ENCODE peak calls at places on chromosome 14, in five cellular contexts. V, E, P, R and F are unnamed samples.
A peak's percentile ranks its signal among the peaks of the same experiment; 100 is the strongest.

GRCh38 chr14:105275267-105275946 is 25.4 kb downstream of the BRF1 start:
- DNase-seq in V (no peak), P (no peak), E (no peak), R (no peak), F (no peak)

GRCh38 chr14:48967419-48967818 is 618.8 kb downstream of the RPS29 start:
- DNase-seq in R (no peak), E (no peak), P (no peak), V (no peak), F (no peak)

GRCh38 chr14:95061317-95062093 is 95.8 kb downstream of the DICER1 start:
- DNase-seq in E (no peak), R (no peak), V (no peak), P (no peak), F (no peak)

GRCh38 chr14:106506901-106507305 is 980.5 kb downstream of the TMEM121 start:
- DNase-seq in V (no peak), P (no peak), R (no peak), E (no peak), F (no peak)

GRCh38 chr14:67358914-67359313 is 690 bp downstream of the ATP6V1D start:
- DNase-seq in P (no peak), E (no peak), V (no peak), R (no peak), F (no peak)

GRCh38 chr14:29663281-29663801 is 264.3 kb downstream of the PRKD1 start:
- DNase-seq in P (no peak), V (no peak), E (no peak), R (no peak), F (no peak)

GRCh38 chr14:28058012-28058296 is 708.6 kb upstream of the FOXG1 start:
- DNase-seq in P (no peak), R (no peak), E (no peak), V (no peak), F (no peak)

GRCh38 chr14:30303350-30303749 is 255.6 kb upstream of the G2E3 start:
- DNase-seq in V (no peak), P (no peak), E (no peak), R (no peak), F (no peak)

GRCh38 chr14:75640876-75641275 is 19.8 kb downstream of the ERG28 start:
- DNase-seq in P (no peak), E (no peak), R (no peak), V (no peak), F (no peak)

GRCh38 chr14:72521045-72521444 is 372.9 kb downstream of the DPF3 start:
- DNase-seq in V (no peak), P (no peak), E (no peak), R (no peak), F (no peak)

GRCh38 chr14:92850492-92850891 is 56.4 kb downstream of the GOLGA5 start:
- DNase-seq in R (no peak), P (no peak), E (no peak), V (no peak), F (no peak)

GRCh38 chr14:95216013-95216412 is 58.7 kb upstream of the DICER1 start:
- DNase-seq in P (no peak), V (no peak), R (no peak), E (no peak), F (no peak)

GRCh38 chr14:22420598-22421186 is 168.3 kb downstream of the DAD1 start:
- DNase-seq in E (no peak), P (no peak), R (no peak), V (no peak), F (no peak)

GRCh38 chr14:69879175-69880047 is at the start of gene SMOC1:
- DNase-seq in P (no peak), R (peak; percentile 76), E (no peak), V (no peak), F (peak; percentile 82)

GRCh38 chr14:65377576-65377975 is 35.0 kb upstream of the FUT8 start:
- DNase-seq in V (no peak), P (no peak), R (no peak), E (no peak), F (no peak)

GRCh38 chr14:63295231-63295685 is 23.5 kb downstream of the GPHB5 start:
- DNase-seq in R (no peak), P (no peak), V (no peak), E (no peak), F (no peak)

GRCh38 chr14:101957406-101958234 is 6.8 kb upstream of the DYNC1H1 start:
- DNase-seq in R (no peak), V (no peak), E (no peak), P (no peak), F (peak; percentile 62)

GRCh38 chr14:81055971-81056370 is 100.5 kb downstream of the TSHR start:
- DNase-seq in V (no peak), E (no peak), P (no peak), R (no peak), F (no peak)

GRCh38 chr14:96638041-96638855 is 136.1 kb downstream of the PAPOLA start:
- DNase-seq in P (no peak), E (no peak), R (peak; percentile 21), V (no peak), F (peak; percentile 48)

GRCh38 chr14:33781267-33781666 is 169.6 kb downstream of the EGLN3 start:
- DNase-seq in V (no peak), R (no peak), E (no peak), P (no peak), F (no peak)

GRCh38 chr14:70785556-70785955 is 23.8 kb downstream of the MAP3K9 start:
- DNase-seq in R (no peak), P (no peak), V (no peak), E (no peak), F (no peak)

GRCh38 chr14:101456246-101457159 is 104.8 kb upstream of the DIO3 start:
- DNase-seq in R (no peak), E (no peak), P (no peak), V (no peak), F (peak; percentile 31)

GRCh38 chr14:99747582-99748330 is 45.5 kb upstream of the EML1 start:
- DNase-seq in P (no peak), E (no peak), V (no peak), R (no peak), F (peak; percentile 47)

GRCh38 chr14:99744199-99744872 is 48.9 kb upstream of the EML1 start:
- DNase-seq in V (no peak), P (no peak), R (no peak), E (no peak), F (no peak)

GRCh38 chr14:99747167-99747566 is 46.0 kb upstream of the EML1 start:
- DNase-seq in E (no peak), P (no peak), V (no peak), R (no peak), F (peak; percentile 58)

GRCh38 chr14:99744873-99745224 is 48.4 kb upstream of the EML1 start:
- DNase-seq in R (no peak), E (no peak), V (no peak), P (no peak), F (no peak)

DNA sequence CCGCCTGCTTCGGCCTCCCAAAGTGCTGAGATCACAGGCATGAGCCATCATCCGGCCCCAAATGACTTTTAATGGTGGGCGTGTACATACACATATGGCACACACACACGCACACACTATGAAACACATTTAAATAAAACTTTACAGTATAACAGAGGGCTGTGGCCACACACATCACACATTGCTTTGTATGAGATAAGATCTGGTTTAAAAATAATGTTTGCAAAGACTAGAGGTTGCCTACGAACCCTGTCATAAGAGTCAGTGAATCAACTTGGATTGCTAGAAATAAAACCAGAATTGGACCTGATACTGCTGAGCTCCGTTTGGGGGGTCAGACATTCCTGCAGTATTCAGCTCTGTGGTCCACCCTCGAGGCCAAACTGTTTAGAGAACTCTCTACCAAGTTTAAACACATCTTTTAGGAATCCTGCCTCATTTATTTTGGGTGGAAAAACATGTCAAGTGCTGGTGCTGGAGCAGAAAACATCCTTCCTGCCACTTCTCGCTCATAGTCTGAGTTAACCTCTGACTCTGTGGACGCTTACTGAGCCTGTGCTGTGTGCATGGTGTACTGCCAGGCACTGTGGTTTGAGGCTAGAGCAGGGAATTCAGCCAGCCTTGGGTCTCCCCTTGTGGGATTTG is 47.8 kb upstream of the EML1 start:
- DNase-seq in P (no peak), V (no peak), E (no peak), R (no peak), F (no peak)
- H3K4me1 ChIP-seq in P (peaks cover 18% of the 10 kb centered on the region), V (peaks cover 3% of the 10 kb centered on the region), E (peaks cover 3% of the 10 kb centered on the region), R (peaks cover 72% of the 10 kb centered on the region), F (peaks cover 23% of the 10 kb centered on the region)

DNA sequence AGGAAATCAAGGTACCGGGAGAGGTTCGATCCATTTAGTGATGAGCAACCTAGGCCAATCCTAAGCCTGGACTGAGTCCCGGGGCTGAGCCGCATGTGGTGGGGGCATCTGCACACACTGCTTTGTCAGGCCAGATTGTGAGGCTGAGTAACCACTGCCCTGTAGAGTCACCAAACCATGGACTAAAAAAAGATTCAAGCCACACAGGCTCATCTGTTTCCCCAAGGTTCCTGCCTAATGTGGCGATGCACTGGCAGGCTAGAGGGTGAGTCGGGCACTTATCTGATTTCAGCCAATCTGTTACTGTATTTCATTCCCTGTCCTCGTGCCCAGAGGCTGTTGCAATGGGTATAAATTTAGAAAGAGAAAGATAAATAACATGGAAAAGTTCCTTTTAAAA is 140.8 kb downstream of the TTC7B start:
- DNase-seq in P (no peak), R (no peak), V (no peak), E (no peak), F (no peak)
- TF ChIP-seq POLR2AphosphoS5 in P (no peak), R (peak; percentile 29), V (no peak), E (no peak), F (no peak)

DNA sequence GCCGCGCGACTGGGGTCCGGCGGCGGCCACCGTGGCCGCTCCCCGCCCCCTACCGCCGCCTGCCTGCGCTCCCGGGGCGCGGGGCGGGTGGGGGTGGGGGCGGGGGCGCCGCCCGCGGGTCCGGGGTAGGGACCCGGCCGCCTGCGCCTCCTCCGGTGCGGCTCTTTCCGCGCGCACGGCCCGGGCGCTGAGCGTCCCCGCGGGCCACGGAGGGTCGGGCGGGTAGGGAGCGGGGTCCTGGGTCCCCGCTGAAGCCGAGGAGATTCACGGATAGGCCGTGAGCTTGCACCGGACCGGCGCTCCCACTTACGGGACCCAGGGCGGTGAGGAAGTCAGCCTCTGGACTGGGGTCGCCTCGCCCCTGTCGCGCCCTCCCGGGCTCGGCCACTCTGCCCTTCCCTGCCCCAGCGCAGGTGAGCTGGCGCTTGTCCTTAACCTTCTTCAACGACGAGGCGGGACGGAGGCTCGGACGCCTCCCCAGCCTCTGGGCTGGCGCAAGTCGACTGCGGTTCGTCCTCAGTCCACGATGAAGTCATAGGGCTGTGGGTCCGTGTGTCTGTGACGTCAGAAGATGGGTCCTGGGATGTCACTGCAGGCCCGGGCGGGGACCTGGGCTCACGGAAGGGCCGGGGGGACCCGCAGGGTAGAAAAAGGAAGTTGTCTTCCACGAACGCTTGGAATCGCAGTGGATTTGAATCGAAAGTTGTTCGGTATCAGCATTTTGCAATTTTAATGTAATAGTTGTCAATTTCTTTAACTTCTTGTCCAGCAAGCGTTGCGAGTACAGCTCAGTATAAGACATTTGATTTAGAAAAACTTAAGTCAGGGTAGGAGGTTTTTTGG is 572 bp downstream of the FBXO34 start:
- DNase-seq in P (peak; percentile 10), V (peak; percentile 71), R (peak; percentile 68), E (peak; percentile 67), F (peak; percentile 91)
- H3K4me1 ChIP-seq in P (peaks cover 25% of the 10 kb centered on the region), V (peaks cover 4% of the 10 kb centered on the region), R (peaks cover 53% of the 10 kb centered on the region), E (peaks cover 16% of the 10 kb centered on the region), F (peaks cover 53% of the 10 kb centered on the region)

DNA sequence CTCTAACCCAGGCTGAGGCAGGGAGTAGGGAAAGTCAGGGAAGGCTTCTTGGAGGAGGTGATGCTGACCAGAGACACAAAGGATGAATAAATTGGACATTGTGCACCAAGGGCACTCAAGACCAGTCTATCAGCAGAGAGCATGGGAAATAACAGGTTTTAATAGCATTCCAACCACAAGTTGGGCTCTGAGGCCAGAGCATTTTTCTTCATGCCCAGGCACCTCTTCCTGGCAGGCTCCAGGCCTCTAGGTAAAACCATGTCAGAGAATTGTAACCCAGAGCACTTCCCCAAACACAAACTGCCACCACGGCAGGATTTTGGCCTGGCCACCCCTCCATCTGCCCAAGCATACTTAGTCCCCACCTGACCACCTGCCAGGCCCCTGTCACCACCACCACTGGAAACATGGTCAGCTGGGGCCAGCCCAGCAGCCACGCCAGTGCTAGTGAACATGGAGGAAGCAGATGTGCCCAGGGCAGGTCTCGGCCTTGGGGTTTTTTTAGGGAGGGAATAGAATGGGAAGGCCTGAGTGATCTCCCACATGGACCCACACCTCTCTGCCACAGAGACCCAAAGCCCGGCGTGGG is 22.7 kb downstream of the LTBP2 start:
- DNase-seq in P (no peak), E (no peak), R (no peak), V (no peak), F (peak; percentile 61)
- TF ChIP-seq POLR2AphosphoS5 in P (no peak), E (no peak), R (no peak), V (peak; percentile 60), F (no peak)